ENCODE peak calls at places on chromosomes 4 and X, in four cellular contexts. One of them, this sample, is unnamed.

GRCh38 chr4:3598695-3599227 is 66.5 kb upstream of the LRPAP1 start:
- DNase-seq in GM23338: no peak
- DNase-seq in transverse colon: no peak
- DNase-seq in K562: no peak
- DNase-seq in this sample: no peak

GRCh38 chr4:61532324-61532723 is 332.2 kb downstream of the ADGRL3 start:
- DNase-seq in GM23338: no peak
- DNase-seq in transverse colon: no peak
- DNase-seq in K562: no peak
- DNase-seq in this sample: no peak

GRCh38 chr4:772776-773175 is 53.2 kb downstream of the CPLX1 start:
- DNase-seq in GM23338: no peak
- DNase-seq in K562: no peak
- DNase-seq in transverse colon: no peak
- DNase-seq in this sample: no peak

GRCh38 chrX:141220342-141221008 is 21.8 kb downstream of the SPANXC start:
- DNase-seq in transverse colon: no peak
- DNase-seq in GM23338: no peak
- DNase-seq in K562: no peak
- DNase-seq in this sample: no peak

GRCh38 chr4:99690472-99690871 is 32.8 kb upstream of the C4orf54 start:
- DNase-seq in transverse colon: no peak
- DNase-seq in K562: no peak
- DNase-seq in GM23338: no peak
- DNase-seq in this sample: no peak

GRCh38 chr4:158201310-158201709 is 9.0 kb upstream of the TMEM144 start:
- DNase-seq in K562: peak
- DNase-seq in GM23338: no peak
- DNase-seq in transverse colon: no peak
- DNase-seq in this sample: no peak

GRCh38 chrX:27675493-27675892 is 85.3 kb downstream of the DCAF8L2 start:
- DNase-seq in K562: no peak
- DNase-seq in transverse colon: no peak
- DNase-seq in GM23338: no peak
- DNase-seq in this sample: no peak

GRCh38 chrX:43949669-43950068 is 23.5 kb downstream of the NDP start:
- DNase-seq in transverse colon: peak
- DNase-seq in GM23338: peak
- DNase-seq in K562: peak
- DNase-seq in this sample: no peak

GRCh38 chr4:133802741-133803140 is 398.8 kb downstream of the PABPC4L start:
- DNase-seq in transverse colon: no peak
- DNase-seq in K562: no peak
- DNase-seq in GM23338: no peak
- DNase-seq in this sample: no peak

GRCh38 chrX:48972214-48973164 is 845 bp upstream of the KCND1 start:
- DNase-seq in K562: peak
- DNase-seq in GM23338: peak
- DNase-seq in transverse colon: peak
- DNase-seq in this sample: no peak

GRCh38 chrX:96906741-96907140 is 23.0 kb downstream of the RPA4 start:
- DNase-seq in GM23338: no peak
- DNase-seq in transverse colon: no peak
- DNase-seq in K562: no peak
- DNase-seq in this sample: no peak

GRCh38 chr4:54992266-54992665 is 133.1 kb downstream of the KDR start:
- DNase-seq in GM23338: no peak
- DNase-seq in K562: no peak
- DNase-seq in transverse colon: no peak
- DNase-seq in this sample: no peak

GRCh38 chr4:111064342-111064993 is 441.6 kb upstream of the PITX2 start:
- DNase-seq in K562: no peak
- DNase-seq in transverse colon: no peak
- DNase-seq in GM23338: peak
- DNase-seq in this sample: no peak
- TF ChIP-seq CTCF in K562: no peak
- TF ChIP-seq CTCF in transverse colon: no peak
- TF ChIP-seq CTCF in GM23338: no peak
- TF ChIP-seq CTCF in this sample: no peak

GRCh38 chr4:168864831-168865541 is 145.1 kb downstream of the CBR4 start:
- DNase-seq in GM23338: peak
- DNase-seq in K562: peak
- DNase-seq in transverse colon: no peak
- DNase-seq in this sample: no peak
- TF ChIP-seq POLR2AphosphoS5 in GM23338: no peak
- TF ChIP-seq POLR2AphosphoS5 in K562: no peak
- TF ChIP-seq POLR2AphosphoS5 in transverse colon: no peak
- TF ChIP-seq POLR2AphosphoS5 in this sample: peak

DNA sequence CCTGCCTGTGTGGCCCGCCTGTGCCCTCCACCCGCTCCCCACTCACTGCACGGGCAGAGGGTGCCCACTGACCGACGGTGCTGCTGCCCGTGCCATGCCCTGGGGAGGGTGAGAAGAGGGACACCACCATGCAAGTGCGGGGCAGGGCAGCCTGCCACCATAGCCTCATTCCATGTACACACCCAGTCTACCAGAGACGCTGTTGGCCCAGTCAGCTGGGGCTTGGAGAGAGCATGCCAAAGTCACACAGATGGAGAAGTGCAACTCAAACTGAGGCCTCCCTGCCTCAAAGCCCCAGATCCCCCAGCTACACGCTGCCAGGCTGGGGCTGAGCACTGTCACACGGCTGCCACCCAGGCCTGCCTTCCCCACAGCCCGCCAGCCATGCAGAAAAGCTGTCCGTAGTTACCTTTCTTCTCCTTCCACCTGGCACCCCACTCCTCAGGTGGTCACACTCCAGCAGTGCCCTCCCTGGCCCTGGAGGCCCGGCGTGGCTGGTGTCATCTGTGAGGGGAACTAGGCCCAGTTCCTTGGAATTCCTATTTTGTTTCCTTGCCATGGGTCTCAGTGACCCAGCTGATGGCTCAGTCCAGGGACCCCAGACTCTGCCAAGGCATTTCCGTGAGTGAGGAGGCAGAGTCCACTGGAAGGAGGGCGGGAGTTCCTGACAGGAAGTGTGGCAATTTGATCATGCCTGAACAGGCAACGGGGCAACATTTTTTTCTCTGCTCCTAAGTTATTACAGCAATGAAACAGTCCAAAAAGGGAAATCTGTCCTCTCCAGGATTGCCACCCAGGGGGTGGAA is at the start of gene SLC2A9:
- DNase-seq in transverse colon: peak
- DNase-seq in GM23338: no peak
- DNase-seq in K562: no peak
- DNase-seq in this sample: peak
- TF ChIP-seq CTCF in transverse colon: no peak
- TF ChIP-seq CTCF in GM23338: no peak
- TF ChIP-seq CTCF in K562: no peak
- TF ChIP-seq CTCF in this sample: no peak

DNA sequence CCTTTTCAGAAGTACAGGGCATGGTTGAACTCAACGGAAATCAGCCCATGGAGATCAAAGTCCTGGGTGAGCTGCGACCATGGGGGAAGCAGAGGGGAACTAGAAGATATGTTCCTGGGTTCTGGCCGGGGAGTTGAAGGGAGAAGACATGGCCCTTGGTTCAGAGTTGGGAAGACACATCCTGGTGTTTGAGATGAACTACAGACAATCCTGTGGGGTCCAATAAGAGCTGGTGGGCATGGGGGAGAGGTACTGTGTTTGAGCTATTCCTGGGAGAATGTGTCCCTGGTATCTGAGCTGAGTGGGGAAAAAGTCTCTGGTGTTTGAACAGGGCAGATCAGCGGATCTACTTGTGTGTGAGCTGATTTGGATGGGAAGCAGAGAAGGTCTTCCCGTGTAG is 7.9 kb downstream of the UBA1 start:
- DNase-seq in transverse colon: no peak
- DNase-seq in GM23338: no peak
- DNase-seq in K562: no peak
- DNase-seq in this sample: no peak
- TF ChIP-seq POLR2AphosphoS5 in transverse colon: no peak
- TF ChIP-seq POLR2AphosphoS5 in GM23338: no peak
- TF ChIP-seq POLR2AphosphoS5 in K562: no peak
- TF ChIP-seq POLR2AphosphoS5 in this sample: no peak

GRCh38 chrX:150680974-150681373 is 12.2 kb upstream of the MTMR1 start:
- DNase-seq in K562: peak
- DNase-seq in transverse colon: no peak
- DNase-seq in GM23338: peak
- DNase-seq in this sample: no peak
- TF ChIP-seq CTCF in K562: peak
- TF ChIP-seq CTCF in transverse colon: no peak
- TF ChIP-seq CTCF in GM23338: peak
- TF ChIP-seq CTCF in this sample: no peak

GRCh38 chr4:89590102-89590501 is 246.9 kb downstream of the SNCA start:
- DNase-seq in K562: no peak
- DNase-seq in GM23338: peak
- DNase-seq in transverse colon: no peak
- DNase-seq in this sample: no peak
- TF ChIP-seq POLR2AphosphoS5 in K562: no peak
- TF ChIP-seq POLR2AphosphoS5 in GM23338: no peak
- TF ChIP-seq POLR2AphosphoS5 in transverse colon: no peak
- TF ChIP-seq POLR2AphosphoS5 in this sample: no peak